ENCODE peak calls at places on chromosomes 3 and 15, in eight cellular contexts. U is NCI-H524; P is GDM1; W is RPMI8226; X is A172; A is NCI-H1930; J is activated T-helper 9 cell treated with anti-CD3 and anti-CD28 coated beads, Interleukin-2, amount 50 U/mL, for 16 hours; D is activated CD4-positive, alpha-beta T cell treated with anti-CD3 and anti-CD28 coated beads, Interleukin-2, amount 10 ng/mL, durations not matched to agents 7 days and 5 days. F is an unnamed sample.

GRCh38 chr15:100082761-100083402 is 258.9 kb downstream of the ADAMTS17 start:
- DNase-seq in U (no peak), P (no peak), W (no peak), X (no peak), A (no peak), J (no peak), D (no peak), F (no peak)

GRCh38 chr3:1183320-1184048 is 90.7 kb downstream of the CNTN6 start:
- DNase-seq in U (no peak), P (no peak), W (no peak), X (peak), A (no peak), J (no peak), D (no peak), F (no peak)

GRCh38 chr3:15345051-15345607 is 12.7 kb upstream of the SH3BP5 start:
- DNase-seq in U (peak), P (no peak), W (peak), X (no peak), A (no peak), J (no peak), D (no peak), F (peak)

GRCh38 chr3:197428961-197429360 is 126.8 kb downstream of the BDH1 start:
- DNase-seq in U (no peak), P (no peak), W (no peak), X (no peak), A (no peak), J (no peak), D (no peak), F (no peak)

GRCh38 chr15:75620043-75620775 is 5.3 kb downstream of the SNUPN start:
- DNase-seq in U (no peak), P (no peak), W (no peak), X (peak), A (no peak), J (no peak), D (no peak), F (no peak)

GRCh38 chr15:96303503-96304054 is 26.9 kb upstream of the NR2F2 start:
- DNase-seq in U (no peak), P (no peak), W (no peak), X (no peak), A (no peak), J (no peak), D (no peak), F (no peak)

GRCh38 chr15:71468715-71469114 is 341.6 kb upstream of the NR2E3 start:
- DNase-seq in U (no peak), P (no peak), W (no peak), X (no peak), A (no peak), J (no peak), D (no peak), F (no peak)

GRCh38 chr3:86673981-86674380 is 317.0 kb downstream of the VGLL3 start:
- DNase-seq in U (no peak), P (no peak), W (no peak), X (no peak), A (no peak), J (no peak), D (no peak), F (no peak)

GRCh38 chr15:34109775-34110663 is 8.1 kb downstream of the PGBD4 start:
- DNase-seq in U (peak), P (no peak), W (peak), X (no peak), A (no peak), J (no peak), D (peak), F (no peak)

GRCh38 chr3:155712008-155712407 is 32.9 kb downstream of the PLCH1 start:
- DNase-seq in U (no peak), P (no peak), W (no peak), X (no peak), A (no peak), J (no peak), D (no peak), F (no peak)

GRCh38 chr3:153209596-153209995 is 47.6 kb downstream of the RAP2B start:
- DNase-seq in U (no peak), P (no peak), W (no peak), X (peak), A (no peak), J (no peak), D (no peak), F (no peak)

GRCh38 chr15:70451861-70452653 is 311.3 kb downstream of the UACA start:
- DNase-seq in U (no peak), P (no peak), W (peak), X (no peak), A (no peak), J (peak), D (peak), F (no peak)

GRCh38 chr3:8446845-8447244 is 54.8 kb upstream of the LMCD1 start:
- DNase-seq in U (no peak), P (no peak), W (no peak), X (no peak), A (no peak), J (no peak), D (no peak), F (no peak)

GRCh38 chr3:123762805-123763204 is 121.3 kb downstream of the MYLK start:
- DNase-seq in U (no peak), P (no peak), W (no peak), X (no peak), A (no peak), J (no peak), D (no peak), F (no peak)

GRCh38 chr15:62600376-62600775 is 435.3 kb upstream of the C2CD4B start:
- DNase-seq in U (no peak), P (no peak), W (no peak), X (no peak), A (no peak), J (no peak), D (no peak), F (no peak)

GRCh38 chr15:63587527-63587926 is 9.7 kb upstream of the FBXL22 start:
- DNase-seq in U (no peak), P (no peak), W (no peak), X (peak), A (no peak), J (no peak), D (no peak), F (no peak)

GRCh38 chr3:134463676-134464611 is 21.8 kb downstream of the ANAPC13 start:
- DNase-seq in U (no peak), P (no peak), W (no peak), X (peak), A (no peak), J (no peak), D (no peak), F (no peak)

GRCh38 chr15:100463515-100463914 is 65.2 kb downstream of the CERS3 start:
- DNase-seq in U (no peak), P (no peak), W (no peak), X (no peak), A (no peak), J (no peak), D (no peak), F (no peak)

GRCh38 chr3:71791634-71792033 is 6.7 kb upstream of the PROK2 start:
- DNase-seq in U (no peak), P (no peak), W (no peak), X (no peak), A (no peak), J (no peak), D (no peak), F (no peak)

GRCh38 chr15:79002631-79003030 is 57.8 kb upstream of the CTSH start:
- DNase-seq in U (no peak), P (no peak), W (no peak), X (peak), A (no peak), J (no peak), D (no peak), F (no peak)

GRCh38 chr15:76217029-76217866 is 94.0 kb downstream of the ETFA start:
- DNase-seq in U (no peak), P (no peak), W (no peak), X (peak), A (no peak), J (no peak), D (no peak), F (no peak)

GRCh38 chr3:99543796-99544195 is 94.6 kb upstream of the COL8A1 start:
- DNase-seq in U (no peak), P (no peak), W (no peak), X (no peak), A (no peak), J (no peak), D (no peak), F (no peak)

GRCh38 chr3:96012941-96013340 is 801.5 kb upstream of the EPHA6 start:
- DNase-seq in U (no peak), P (no peak), W (no peak), X (no peak), A (no peak), J (no peak), D (no peak), F (no peak)

GRCh38 chr3:147518465-147518864 is 109.3 kb downstream of the ZIC1 start:
- DNase-seq in U (no peak), P (no peak), W (no peak), X (no peak), A (no peak), J (no peak), D (no peak), F (no peak)

GRCh38 chr15:101048191-101049011 is 129.2 kb downstream of the LRRK1 start:
- DNase-seq in U (no peak), P (no peak), W (no peak), X (no peak), A (no peak), J (no peak), D (peak), F (no peak)

GRCh38 chr3:38349684-38350359 is 3.2 kb downstream of the XYLB start:
- DNase-seq in U (no peak), P (no peak), W (no peak), X (peak), A (no peak), J (no peak), D (no peak), F (no peak)

GRCh38 chr15:99514306-99514705 is 51.5 kb upstream of the MEF2A start:
- DNase-seq in U (no peak), P (no peak), W (no peak), X (no peak), A (no peak), J (no peak), D (no peak), F (no peak)

GRCh38 chr15:88714782-88715372 is 76.1 kb downstream of the ISG20 start:
- DNase-seq in U (no peak), P (no peak), W (no peak), X (no peak), A (no peak), J (no peak), D (no peak), F (no peak)

GRCh38 chr3:42802876-42803799 is 1.2 kb downstream of the HIGD1A start:
- DNase-seq in U (peak), P (no peak), W (peak), X (peak), A (no peak), J (no peak), D (no peak), F (no peak)

GRCh38 chr3:9455596-9455995 is 58.2 kb downstream of the SETD5 start:
- DNase-seq in U (no peak), P (no peak), W (no peak), X (no peak), A (no peak), J (no peak), D (no peak), F (no peak)

GRCh38 chr3:59593380-59593779 is 543.6 kb upstream of the CFAP20DC start:
- DNase-seq in U (no peak), P (no peak), W (no peak), X (no peak), A (no peak), J (no peak), D (no peak), F (no peak)

GRCh38 chr3:186708983-186709679 is 8.0 kb upstream of the KNG1 start:
- DNase-seq in U (no peak), P (no peak), W (no peak), X (no peak), A (no peak), J (no peak), D (no peak), F (no peak)

GRCh38 chr3:67017211-67017610 is 19.1 kb downstream of the KBTBD8 start:
- DNase-seq in U (no peak), P (no peak), W (no peak), X (no peak), A (no peak), J (no peak), D (no peak), F (no peak)

F was measured in NCI-H187 treated with DMSO at 0.1 percent for 48 hours.